ENCODE peak calls at places on chromosome 20, in six cellular contexts. L is suprapubic skin, X is sigmoid colon, N is transverse colon, K is GM23338, T is endothelial cell of umbilical vein. P is an unnamed sample. For H3K36me3, the result is how much of the 10 kb centered on the place peaks cover.

GRCh38 chr20:56373942-56374341 is 15.2 kb downstream of the FAM210B start:
- DNase-seq in L (no peak), X (no peak), N (no peak), K (no peak), T (peak), P (no peak)

GRCh38 chr20:51608060-51608459 is 65.5 kb upstream of the NFATC2 start:
- DNase-seq in L (no peak), X (no peak), N (no peak), K (no peak), T (no peak), P (no peak)

GRCh38 chr20:37524859-37525708 is 2.6 kb downstream of the BLCAP start:
- DNase-seq in L (no peak), X (no peak), N (peak), K (no peak), T (no peak), P (no peak)

GRCh38 chr20:37934634-37935010 is 31.7 kb downstream of the VSTM2L start:
- DNase-seq in L (no peak), X (no peak), N (no peak), K (no peak), T (no peak), P (no peak)

GRCh38 chr20:1456300-1456699 is 10.3 kb downstream of the NSFL1C start:
- DNase-seq in L (no peak), X (no peak), N (no peak), K (no peak), T (no peak), P (no peak)

GRCh38 chr20:55500130-55500529 is 505.2 kb downstream of the CBLN4 start:
- DNase-seq in L (no peak), X (no peak), N (peak), K (no peak), T (no peak), P (no peak)

GRCh38 chr20:407097-407952 is 774 bp upstream of the RBCK1 start:
- DNase-seq in L (no peak), X (peak), N (peak), K (peak), T (peak), P (no peak)

GRCh38 chr20:57040924-57041323 is 225.5 kb downstream of the BMP7 start:
- DNase-seq in L (no peak), X (peak), N (peak), K (no peak), T (no peak), P (no peak)

GRCh38 chr20:8073024-8073832 is 53.7 kb upstream of the TMX4 start:
- DNase-seq in L (no peak), X (no peak), N (no peak), K (peak), T (peak), P (no peak)

GRCh38 chr20:17871861-17872260 is 96.7 kb downstream of the SNX5 start:
- DNase-seq in L (no peak), X (peak), N (no peak), K (no peak), T (no peak), P (no peak)

GRCh38 chr20:59825944-59826759 is 107.3 kb downstream of the SYCP2 start:
- DNase-seq in L (peak), X (no peak), N (peak), K (no peak), T (no peak), P (peak)

GRCh38 chr20:878511-879307 is 37.4 kb downstream of the ANGPT4 start:
- DNase-seq in L (no peak), X (no peak), N (no peak), K (peak), T (peak), P (no peak)

GRCh38 chr20:18662279-18662678 is 74.4 kb downstream of the DTD1 start:
- DNase-seq in L (no peak), X (no peak), N (no peak), K (no peak), T (no peak), P (no peak)

GRCh38 chr20:35288325-35289060 is 3.7 kb downstream of the FAM83C start:
- DNase-seq in L (no peak), X (no peak), N (no peak), K (no peak), T (no peak), P (no peak)

GRCh38 chr20:52312131-52312729 is 120.7 kb upstream of the ZFP64 start:
- DNase-seq in L (no peak), X (no peak), N (peak), K (peak), T (peak), P (no peak)

GRCh38 chr20:36031806-36032205 is 63.4 kb downstream of the CNBD2 start:
- DNase-seq in L (no peak), X (no peak), N (no peak), K (no peak), T (no peak), P (no peak)

GRCh38 chr20:37345339-37346231 is at the start of gene SRC:
- DNase-seq in L (peak), X (peak), N (peak), K (peak), T (peak), P (peak)

GRCh38 chr20:24337074-24337473 is 132.4 kb upstream of the SYNDIG1 start:
- DNase-seq in L (no peak), X (no peak), N (no peak), K (no peak), T (no peak), P (no peak)

GRCh38 chr20:57440678-57441509 is 49.7 kb downstream of the RBM38 start:
- DNase-seq in L (no peak), X (peak), N (peak), K (peak), T (no peak), P (peak)

GRCh38 chr20:47802975-47803374 is 17.7 kb upstream of the SULF2 start:
- DNase-seq in L (no peak), X (no peak), N (no peak), K (no peak), T (no peak), P (no peak)

GRCh38 chr20:38139919-38140753 is 24.9 kb downstream of the TGM2 start:
- DNase-seq in L (no peak), X (peak), N (peak), K (no peak), T (peak), P (no peak)

GRCh38 chr20:18665135-18665534 is 77.3 kb downstream of the DTD1 start:
- DNase-seq in L (no peak), X (peak), N (no peak), K (no peak), T (no peak), P (no peak)

GRCh38 chr20:2707353-2708072 is 14.9 kb downstream of the EBF4 start:
- DNase-seq in L (peak), X (no peak), N (no peak), K (no peak), T (no peak), P (no peak)

GRCh38 chr20:47784599-47785320 is 521 bp downstream of the SULF2 start:
- DNase-seq in L (no peak), X (no peak), N (peak), K (peak), T (peak), P (no peak)

GRCh38 chr20:47661714-47662113 is 123.6 kb downstream of the SULF2 start:
- DNase-seq in L (no peak), X (no peak), N (no peak), K (no peak), T (no peak), P (no peak)

GRCh38 chr20:6108330-6108729 is 14.5 kb downstream of the FERMT1 start:
- DNase-seq in L (no peak), X (no peak), N (no peak), K (peak), T (no peak), P (no peak)

GRCh38 chr20:24871429-24872213 is 77.4 kb upstream of the CST7 start:
- DNase-seq in L (no peak), X (peak), N (no peak), K (no peak), T (no peak), P (peak)

GRCh38 chr20:53829706-53830521 is 236.3 kb upstream of the ZNF217 start:
- DNase-seq in L (no peak), X (no peak), N (peak), K (no peak), T (peak), P (no peak)

GRCh38 chr20:8043687-8044278 is 24.2 kb upstream of the TMX4 start:
- DNase-seq in L (no peak), X (no peak), N (no peak), K (peak), T (peak), P (no peak)

GRCh38 chr20:1934578-1935573 is 39.7 kb downstream of the SIRPA start:
- DNase-seq in L (peak), X (peak), N (no peak), K (no peak), T (no peak), P (peak)

GRCh38 chr20:17870063-17870740 is 98.4 kb downstream of the SNX5 start:
- DNase-seq in L (no peak), X (no peak), N (no peak), K (no peak), T (no peak), P (no peak)

GRCh38 chr20:64256282-64256947 is 867 bp downstream of the PCMTD2 start:
- DNase-seq in L (no peak), X (no peak), N (no peak), K (no peak), T (peak), P (no peak)

GRCh38 chr20:39264506-39265172 is 302.5 kb downstream of the DHX35 start:
- DNase-seq in L (no peak), X (peak), N (peak), K (peak), T (peak), P (no peak)

GRCh38 chr20:63778857-63779256 is 39.3 kb downstream of the SLC2A4RG start:
- DNase-seq in L (no peak), X (no peak), N (no peak), K (no peak), T (no peak), P (no peak)

GRCh38 chr20:51938557-51939324 is 136.4 kb upstream of the SALL4 start:
- DNase-seq in L (no peak), X (no peak), N (no peak), K (no peak), T (no peak), P (no peak)

GRCh38 chr20:60057123-60057865 is 99.1 kb downstream of the CDH26 start:
- DNase-seq in L (no peak), X (peak), N (peak), K (peak), T (peak), P (no peak)

GRCh38 chr20:47062226-47062880 is 167.7 kb downstream of the EYA2 start:
- DNase-seq in L (no peak), X (no peak), N (no peak), K (no peak), T (no peak), P (no peak)

GRCh38 chr20:18971121-18971520 is 157.5 kb downstream of the SCP2D1 start:
- DNase-seq in L (no peak), X (no peak), N (no peak), K (no peak), T (no peak), P (no peak)

GRCh38 chr20:37911838-37912273 is 8.9 kb downstream of the VSTM2L start:
- DNase-seq in L (no peak), X (peak), N (peak), K (peak), T (no peak), P (no peak)

GRCh38 chr20:50682947-50683530 is 8.3 kb downstream of the RIPOR3 start:
- DNase-seq in L (no peak), X (no peak), N (no peak), K (no peak), T (no peak), P (no peak)

DNA sequence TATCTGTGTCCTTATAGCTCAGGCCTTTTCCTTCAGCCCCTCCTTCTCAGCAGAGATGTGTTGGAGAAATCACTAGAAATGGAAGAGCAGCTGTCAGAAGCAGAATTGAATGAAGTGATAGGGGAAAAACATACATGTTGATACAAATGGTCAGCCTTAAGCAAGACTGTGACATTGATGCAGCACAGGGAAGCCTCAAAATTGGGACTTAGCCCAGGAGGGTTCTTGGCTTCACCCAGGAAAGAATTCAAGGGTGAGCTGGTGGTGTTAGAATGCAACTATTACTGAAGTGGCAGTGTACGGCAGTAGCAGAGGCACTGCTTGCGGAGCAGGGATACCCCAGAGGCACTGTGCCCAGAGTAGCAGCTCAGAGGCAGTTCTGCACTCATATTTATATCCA is 8.0 kb upstream of the KIF16B start:
- DNase-seq in L (no peak), X (no peak), N (no peak), K (no peak), T (no peak), P (peak)
- TF ChIP-seq POLR2AphosphoS5 in L (no peak), X (peak), N (peak), K (no peak), T (no peak), P (no peak)

GRCh38 chr20:49103019-49103418 is 56.9 kb downstream of the CSE1L start:
- DNase-seq in L (no peak), X (no peak), N (no peak), K (no peak), T (no peak), P (no peak)
- H3K36me3 ChIP-seq in L (under half), X (under half), N (under half), K (under half), T (under half), P (under half)

GRCh38 chr20:43590392-43591303 is at the start of gene IFT52:
- DNase-seq in L (peak), X (peak), N (peak), K (peak), T (peak), P (peak)
- TF ChIP-seq POLR2AphosphoS5 in L (peak), X (peak), N (peak), K (peak), T (peak), P (peak)

GRCh38 chr20:41121399-41121798 is 15.9 kb upstream of the PLCG1 start:
- DNase-seq in L (no peak), X (no peak), N (no peak), K (no peak), T (no peak), P (no peak)

GRCh38 chr20:41111578-41111951 is 25.8 kb upstream of the PLCG1 start:
- DNase-seq in L (no peak), X (no peak), N (no peak), K (no peak), T (no peak), P (no peak)

GRCh38 chr20:41118632-41119031 is 18.7 kb upstream of the PLCG1 start:
- DNase-seq in L (no peak), X (no peak), N (no peak), K (no peak), T (no peak), P (no peak)

GRCh38 chr20:41119593-41120561 is 17.5 kb upstream of the PLCG1 start:
- DNase-seq in L (no peak), X (no peak), N (no peak), K (no peak), T (no peak), P (no peak)

GRCh38 chr20:41116282-41116960 is 20.9 kb upstream of the PLCG1 start:
- DNase-seq in L (no peak), X (no peak), N (no peak), K (no peak), T (no peak), P (no peak)
- H3K36me3 ChIP-seq in L (half or more), X (half or more), N (half or more), K (half or more), T (under half), P (half or more)

DNA sequence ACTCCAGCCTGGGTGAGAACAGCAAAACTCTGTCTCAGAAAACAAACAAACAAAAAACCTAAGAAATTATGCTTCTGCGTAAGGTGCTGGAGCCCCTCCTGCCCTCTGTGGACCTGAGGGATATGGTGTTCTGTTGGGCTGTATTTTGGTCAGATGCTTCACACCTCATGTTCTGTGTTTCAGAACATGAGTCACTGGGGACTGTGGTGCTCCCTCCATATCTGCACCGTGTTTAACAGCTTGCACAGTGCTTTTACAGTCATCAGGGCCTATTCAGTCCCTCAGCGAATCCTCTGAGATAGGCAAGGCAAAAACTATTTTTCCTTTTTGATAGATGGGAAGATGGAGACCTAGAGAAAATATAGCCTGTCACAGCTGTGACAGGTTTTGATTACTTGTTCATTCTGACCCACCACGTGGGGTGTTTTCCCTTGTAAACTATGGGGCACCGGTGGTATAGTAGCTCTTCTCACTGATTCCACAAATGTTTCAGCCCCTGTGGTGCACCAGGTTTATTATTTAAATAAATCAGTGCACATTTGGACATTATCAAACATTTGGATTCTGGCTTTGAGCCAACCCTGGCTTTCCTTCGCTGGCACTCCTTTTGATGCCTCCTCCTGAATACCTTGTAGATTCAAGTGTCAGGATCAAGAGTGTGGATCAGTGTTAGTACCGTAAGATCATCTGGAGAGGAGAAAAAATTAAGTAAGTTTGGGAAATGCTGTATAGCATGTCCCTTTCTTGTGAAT is 9.6 kb downstream of the TTPAL start:
- DNase-seq in L (peak), X (no peak), N (no peak), K (no peak), T (no peak), P (no peak)
- TF ChIP-seq POLR2AphosphoS5 in L (no peak), X (no peak), N (peak), K (no peak), T (no peak), P (no peak)

GRCh38 chr20:62198496-62198895 is 15.7 kb downstream of the MTG2 start:
- DNase-seq in L (no peak), X (no peak), N (no peak), K (no peak), T (no peak), P (no peak)
- H3K36me3 ChIP-seq in L (half or more), X (under half), N (under half), K (under half), T (under half), P (half or more)

GRCh38 chr20:20780127-20780822 is 67.8 kb upstream of the RALGAPA2 start:
- DNase-seq in L (peak), X (peak), N (peak), K (peak), T (no peak), P (no peak)
- TF ChIP-seq POLR2AphosphoS5 in L (peak), X (no peak), N (no peak), K (no peak), T (no peak), P (peak)